ENCODE peak calls at places on chromosomes 11 and 22, in seven cellular contexts. N is AG04450; X is stimulated activated CD4-positive, alpha-beta T cell treated with anti-CD3 and anti-CD28 coated beads, TNF-alpha, amount 100 ng/mL, for 1 hour; V is activated CD4-positive, CD25-positive, alpha-beta regulatory T cell treated with anti-CD3 and anti-CD28 coated beads, Interleukin-2, amount 50 U/mL, for 16 hours; M is WTC11; K is EH; B is NCI-H460. H is an unnamed sample.
A peak's percentile ranks its signal among the peaks of the same experiment; 100 is the strongest.

GRCh38 chr11:75014129-75014528 is 25.4 kb downstream of the NEU3 start:
- DNase-seq in N (peak; percentile 77), X (no peak), V (no peak), M (no peak), K (peak; percentile 72), B (no peak), H (no peak)

GRCh38 chr11:117225553-117226170 is 6.2 kb downstream of the PCSK7 start:
- DNase-seq in N (no peak), X (no peak), V (no peak), M (no peak), K (no peak), B (no peak), H (no peak)

GRCh38 chr11:110490886-110491285 is 61.1 kb downstream of the FDX1 start:
- DNase-seq in N (no peak), X (no peak), V (no peak), M (no peak), K (peak; percentile 79), B (no peak), H (no peak)

GRCh38 chr22:48315415-48316244 is 1512.0 kb downstream of the BRD1 start:
- DNase-seq in N (no peak), X (no peak), V (no peak), M (no peak), K (no peak), B (no peak), H (no peak)

GRCh38 chr22:23684051-23684450 is 6.8 kb upstream of the RGL4 start:
- DNase-seq in N (no peak), X (no peak), V (no peak), M (no peak), K (no peak), B (no peak), H (no peak)

GRCh38 chr11:117575856-117576255 is 221.2 kb downstream of the DSCAML1 start:
- DNase-seq in N (no peak), X (no peak), V (no peak), M (no peak), K (no peak), B (no peak), H (no peak)

GRCh38 chr11:83918471-83918870 is 632.3 kb upstream of the CCDC90B start:
- DNase-seq in N (no peak), X (no peak), V (no peak), M (no peak), K (no peak), B (no peak), H (no peak)

GRCh38 chr22:21700822-21701221 is 34.8 kb downstream of the YPEL1 start:
- DNase-seq in N (no peak), X (no peak), V (no peak), M (no peak), K (no peak), B (no peak), H (no peak)

GRCh38 chr11:119352857-119353260 is 6.4 kb upstream of the MFRP start:
- DNase-seq in N (no peak), X (no peak), V (no peak), M (no peak), K (no peak), B (no peak), H (peak; percentile 83)

GRCh38 chr11:130551388-130551787 is 102.9 kb downstream of the ADAMTS15 start:
- DNase-seq in N (no peak), X (no peak), V (no peak), M (no peak), K (no peak), B (no peak), H (no peak)

GRCh38 chr11:1490651-1491050 is 4.1 kb upstream of the MOB2 start:
- DNase-seq in N (no peak), X (no peak), V (no peak), M (no peak), K (no peak), B (no peak), H (no peak)

GRCh38 chr22:27183474-27183873 is 526.1 kb downstream of the MIAT start:
- DNase-seq in N (no peak), X (no peak), V (no peak), M (no peak), K (no peak), B (no peak), H (no peak)

GRCh38 chr11:3861698-3862097 is 6.2 kb downstream of the STIM1 start:
- DNase-seq in N (no peak), X (no peak), V (no peak), M (no peak), K (no peak), B (no peak), H (no peak)

GRCh38 chr22:31347251-31348008 is 1.3 kb upstream of the PATZ1 start:
- DNase-seq in N (peak; percentile 15), X (no peak), V (peak; percentile 5), M (peak; percentile 60), K (peak; percentile 74), B (peak; percentile 41), H (peak; percentile 82)

GRCh38 chr22:26398741-26399153 is 30.3 kb upstream of the ASPHD2 start:
- DNase-seq in N (peak; percentile 8), X (no peak), V (peak; percentile 34), M (peak; percentile 55), K (peak; percentile 82), B (peak; percentile 51), H (peak; percentile 27)

GRCh38 chr22:30940655-30941362 is 27.8 kb downstream of the MORC2 start:
- DNase-seq in N (no peak), X (no peak), V (no peak), M (no peak), K (no peak), B (no peak), H (no peak)

GRCh38 chr22:31612891-31613285 is 49.1 kb downstream of the PISD start:
- DNase-seq in N (no peak), X (no peak), V (no peak), M (no peak), K (no peak), B (no peak), H (no peak)

GRCh38 chr11:1557904-1558831 is 13.9 kb downstream of the DUSP8 start:
- DNase-seq in N (peak; percentile 62), X (no peak), V (no peak), M (no peak), K (peak; percentile 95), B (no peak), H (no peak)

GRCh38 chr11:78426845-78427244 is 9.2 kb upstream of the GAB2 start:
- DNase-seq in N (no peak), X (no peak), V (no peak), M (no peak), K (no peak), B (no peak), H (no peak)

GRCh38 chr11:134384406-134384805 is 27.6 kb downstream of the B3GAT1 start:
- DNase-seq in N (no peak), X (no peak), V (no peak), M (no peak), K (no peak), B (no peak), H (no peak)

GRCh38 chr11:62245271-62245753 is 3.3 kb downstream of the SCGB1D2 start:
- DNase-seq in N (no peak), X (no peak), V (no peak), M (peak; percentile 73), K (peak; percentile 48), B (no peak), H (no peak)

GRCh38 chr11:131504199-131504949 is 134.0 kb downstream of the NTM start:
- DNase-seq in N (no peak), X (no peak), V (no peak), M (peak; percentile 78), K (no peak), B (peak; percentile 29), H (no peak)

GRCh38 chr11:134754823-134755198 is 342.8 kb upstream of the B3GAT1 start:
- DNase-seq in N (no peak), X (no peak), V (no peak), M (no peak), K (no peak), B (no peak), H (no peak)

GRCh38 chr11:23991140-23991539 is 505.7 kb upstream of the LUZP2 start:
- DNase-seq in N (peak; percentile 73), X (no peak), V (no peak), M (no peak), K (peak; percentile 83), B (no peak), H (no peak)

GRCh38 chr11:12397953-12398352 is 20.6 kb downstream of the PARVA start:
- DNase-seq in N (peak; percentile 98), X (no peak), V (no peak), M (no peak), K (peak; percentile 99), B (no peak), H (no peak)

GRCh38 chr11:69694781-69695180 is 9.0 kb downstream of the FGF19 start:
- DNase-seq in N (no peak), X (no peak), V (no peak), M (no peak), K (no peak), B (no peak), H (no peak)

GRCh38 chr11:100080401-100080800 is 606.7 kb upstream of the ARHGAP42 start:
- DNase-seq in N (no peak), X (no peak), V (no peak), M (no peak), K (no peak), B (no peak), H (no peak)

GRCh38 chr11:61891331-61892084 is at the start of gene FADS3:
- DNase-seq in N (no peak), X (no peak), V (no peak), M (peak; percentile 88), K (peak; percentile 91), B (peak; percentile 70), H (peak; percentile 86)

GRCh38 chr11:118699508-118700220 is 20.2 kb upstream of the TREH start:
- DNase-seq in N (no peak), X (peak; percentile 35), V (peak; percentile 39), M (no peak), K (no peak), B (no peak), H (no peak)